ENCODE peak calls at places on chromosomes 1 and 21, in seven cellular contexts. One of them, this sample, is unnamed.
A peak's percentile ranks its signal among the peaks of the same experiment; 100 is the strongest.

GRCh38 chr1:185694081-185694480 is 40.1 kb upstream of the HMCN1 start:
- DNase-seq in EH: peak; percentile 25
- DNase-seq in AG08396: no peak
- DNase-seq in SJSA1: no peak
- DNase-seq in T-cell: no peak
- DNase-seq in amniotic stem cell: no peak
- DNase-seq in M059J: no peak
- DNase-seq in this sample: peak; percentile 90

GRCh38 chr1:203026666-203027663 is 674 bp downstream of the PPFIA4 start:
- DNase-seq in amniotic stem cell: no peak
- DNase-seq in EH: no peak
- DNase-seq in AG08396: no peak
- DNase-seq in SJSA1: no peak
- DNase-seq in T-cell: no peak
- DNase-seq in M059J: no peak
- DNase-seq in this sample: no peak

GRCh38 chr1:48049823-48050539 is 52.8 kb upstream of the TRABD2B start:
- DNase-seq in EH: peak; percentile 15
- DNase-seq in SJSA1: no peak
- DNase-seq in T-cell: no peak
- DNase-seq in M059J: no peak
- DNase-seq in amniotic stem cell: no peak
- DNase-seq in AG08396: no peak
- DNase-seq in this sample: no peak

GRCh38 chr1:60757485-60757884 is 324.9 kb upstream of the NFIA start:
- DNase-seq in T-cell: no peak
- DNase-seq in SJSA1: no peak
- DNase-seq in M059J: no peak
- DNase-seq in EH: no peak
- DNase-seq in AG08396: no peak
- DNase-seq in amniotic stem cell: no peak
- DNase-seq in this sample: no peak

GRCh38 chr1:8194481-8195227 is 123.3 kb upstream of the SLC45A1 start:
- DNase-seq in SJSA1: no peak
- DNase-seq in AG08396: no peak
- DNase-seq in T-cell: no peak
- DNase-seq in amniotic stem cell: no peak
- DNase-seq in EH: peak; percentile 58
- DNase-seq in M059J: no peak
- DNase-seq in this sample: no peak

GRCh38 chr1:198701250-198701649 is 62.4 kb downstream of the PTPRC start:
- DNase-seq in M059J: peak; percentile 46
- DNase-seq in EH: no peak
- DNase-seq in AG08396: no peak
- DNase-seq in T-cell: no peak
- DNase-seq in amniotic stem cell: no peak
- DNase-seq in SJSA1: no peak
- DNase-seq in this sample: no peak

GRCh38 chr1:77230051-77230450 is 10.8 kb upstream of the PIGK start:
- DNase-seq in SJSA1: no peak
- DNase-seq in EH: peak; percentile 34
- DNase-seq in AG08396: no peak
- DNase-seq in T-cell: no peak
- DNase-seq in amniotic stem cell: no peak
- DNase-seq in M059J: no peak
- DNase-seq in this sample: no peak

GRCh38 chr1:158286966-158287365 is 2.8 kb upstream of the CD1C start:
- DNase-seq in T-cell: no peak
- DNase-seq in AG08396: no peak
- DNase-seq in M059J: no peak
- DNase-seq in EH: no peak
- DNase-seq in SJSA1: no peak
- DNase-seq in amniotic stem cell: no peak
- DNase-seq in this sample: peak; percentile 80

GRCh38 chr1:237525102-237525501 is 365.6 kb downstream of the ZP4 start:
- DNase-seq in AG08396: no peak
- DNase-seq in amniotic stem cell: no peak
- DNase-seq in T-cell: no peak
- DNase-seq in EH: no peak
- DNase-seq in SJSA1: no peak
- DNase-seq in M059J: no peak
- DNase-seq in this sample: no peak

GRCh38 chr1:111804736-111805135 is 49.0 kb downstream of the DDX20 start:
- DNase-seq in amniotic stem cell: no peak
- DNase-seq in EH: no peak
- DNase-seq in SJSA1: no peak
- DNase-seq in M059J: no peak
- DNase-seq in AG08396: no peak
- DNase-seq in T-cell: no peak
- DNase-seq in this sample: no peak

GRCh38 chr1:206672844-206673758 is 11.6 kb upstream of the MAPKAPK2 start:
- DNase-seq in amniotic stem cell: no peak
- DNase-seq in SJSA1: no peak
- DNase-seq in M059J: no peak
- DNase-seq in AG08396: no peak
- DNase-seq in T-cell: no peak
- DNase-seq in EH: peak; percentile 53
- DNase-seq in this sample: peak; percentile 85

GRCh38 chr1:170262540-170262939 is 116.8 kb downstream of the NTMT2 start:
- DNase-seq in SJSA1: no peak
- DNase-seq in M059J: no peak
- DNase-seq in EH: peak; percentile 23
- DNase-seq in amniotic stem cell: no peak
- DNase-seq in AG08396: no peak
- DNase-seq in T-cell: no peak
- DNase-seq in this sample: no peak

GRCh38 chr1:241186716-241187115 is 170.3 kb downstream of the RGS7 start:
- DNase-seq in AG08396: no peak
- DNase-seq in M059J: peak; percentile 36
- DNase-seq in amniotic stem cell: no peak
- DNase-seq in T-cell: no peak
- DNase-seq in EH: no peak
- DNase-seq in SJSA1: no peak
- DNase-seq in this sample: no peak

GRCh38 chr1:223136086-223136485 is 7.0 kb downstream of the TLR5 start:
- DNase-seq in AG08396: no peak
- DNase-seq in M059J: no peak
- DNase-seq in EH: no peak
- DNase-seq in amniotic stem cell: no peak
- DNase-seq in T-cell: no peak
- DNase-seq in SJSA1: no peak
- DNase-seq in this sample: no peak

GRCh38 chr21:33434770-33435360 is 31.7 kb downstream of the IFNGR2 start:
- DNase-seq in T-cell: no peak
- DNase-seq in amniotic stem cell: peak; percentile 71
- DNase-seq in M059J: peak; percentile 92
- DNase-seq in SJSA1: no peak
- DNase-seq in AG08396: peak; percentile 78
- DNase-seq in EH: peak; percentile 93
- DNase-seq in this sample: peak; percentile 99

GRCh38 chr1:100955322-100955721 is 59.4 kb downstream of the SLC30A7 start:
- DNase-seq in EH: peak; percentile 89
- DNase-seq in T-cell: no peak
- DNase-seq in SJSA1: no peak
- DNase-seq in amniotic stem cell: peak; percentile 67
- DNase-seq in M059J: peak; percentile 90
- DNase-seq in AG08396: peak; percentile 55
- DNase-seq in this sample: no peak

GRCh38 chr1:152906023-152906565 is 2.3 kb upstream of the IVL start:
- DNase-seq in EH: peak; percentile 94
- DNase-seq in T-cell: no peak
- DNase-seq in M059J: peak; percentile 90
- DNase-seq in SJSA1: peak; percentile 62
- DNase-seq in amniotic stem cell: no peak
- DNase-seq in AG08396: peak; percentile 62
- DNase-seq in this sample: no peak

GRCh38 chr1:228283043-228283371 is 75.2 kb downstream of the OBSCN start:
- DNase-seq in SJSA1: peak; percentile 34
- DNase-seq in AG08396: no peak
- DNase-seq in EH: no peak
- DNase-seq in M059J: no peak
- DNase-seq in amniotic stem cell: no peak
- DNase-seq in T-cell: no peak
- DNase-seq in this sample: no peak

GRCh38 chr1:25861316-25862286 is 2.3 kb upstream of the AUNIP start:
- DNase-seq in EH: no peak
- DNase-seq in T-cell: no peak
- DNase-seq in AG08396: no peak
- DNase-seq in M059J: no peak
- DNase-seq in SJSA1: no peak
- DNase-seq in amniotic stem cell: no peak
- DNase-seq in this sample: peak; percentile 82

GRCh38 chr1:102941364-102941947 is 166.9 kb downstream of the COL11A1 start:
- DNase-seq in amniotic stem cell: no peak
- DNase-seq in EH: peak; percentile 70
- DNase-seq in AG08396: no peak
- DNase-seq in T-cell: no peak
- DNase-seq in SJSA1: no peak
- DNase-seq in M059J: no peak
- DNase-seq in this sample: no peak

GRCh38 chr1:37890378-37891014 is 31.1 kb upstream of the MTF1 start:
- DNase-seq in SJSA1: no peak
- DNase-seq in M059J: peak; percentile 57
- DNase-seq in T-cell: no peak
- DNase-seq in EH: peak; percentile 57
- DNase-seq in AG08396: peak; percentile 42
- DNase-seq in amniotic stem cell: no peak
- DNase-seq in this sample: peak; percentile 52

GRCh38 chr1:36734356-36734755 is 251.6 kb upstream of the CSF3R start:
- DNase-seq in AG08396: no peak
- DNase-seq in SJSA1: no peak
- DNase-seq in M059J: no peak
- DNase-seq in T-cell: no peak
- DNase-seq in amniotic stem cell: no peak
- DNase-seq in EH: no peak
- DNase-seq in this sample: no peak

GRCh38 chr1:156638189-156638588 is 3.7 kb upstream of the BCAN start:
- DNase-seq in M059J: no peak
- DNase-seq in EH: no peak
- DNase-seq in SJSA1: no peak
- DNase-seq in amniotic stem cell: no peak
- DNase-seq in AG08396: no peak
- DNase-seq in T-cell: no peak
- DNase-seq in this sample: no peak

This sample was measured in MV-4-11.